ENCODE peak calls at places on chromosome 13, in eight cellular contexts. P is sigmoid colon, C is transverse colon, G is HepG2, J is breast epithelium, L is suprapubic skin, I is upper lobe of left lung, U is endothelial cell of umbilical vein. T is an unnamed sample.

GRCh38 chr13:21069561-21070004 is 8.2 kb upstream of the LATS2 start:
- DNase-seq in P (peak; percentile 79), C (no peak), G (peak; percentile 63), J (no peak), L (no peak), I (no peak), U (no peak), T (no peak)

GRCh38 chr13:85806553-85807175 is 7.4 kb upstream of the SLITRK6 start:
- DNase-seq in P (no peak), C (no peak), G (peak; percentile 41), J (no peak), L (no peak), I (no peak), U (peak; percentile 37), T (no peak)

GRCh38 chr13:32314271-32314967 is 744 bp downstream of the ZAR1L start:
- DNase-seq in P (peak; percentile 78), C (peak; percentile 28), G (no peak), J (no peak), L (peak; percentile 63), I (peak; percentile 75), U (no peak), T (peak; percentile 88)

GRCh38 chr13:90246005-90246404 is 1101.5 kb upstream of the MIR17HG start:
- DNase-seq in P (no peak), C (no peak), G (no peak), J (no peak), L (no peak), I (no peak), U (no peak), T (no peak)

GRCh38 chr13:31965361-31966066 is 66.1 kb upstream of the FRY start:
- DNase-seq in P (no peak), C (no peak), G (no peak), J (no peak), L (no peak), I (no peak), U (peak; percentile 54), T (no peak)

GRCh38 chr13:59086147-59086546 is 1077.6 kb downstream of the DIAPH3 start:
- DNase-seq in P (no peak), C (no peak), G (no peak), J (no peak), L (no peak), I (no peak), U (peak; percentile 28), T (no peak)

GRCh38 chr13:94209110-94209509 is 270.4 kb downstream of the DCT start:
- DNase-seq in P (no peak), C (no peak), G (no peak), J (no peak), L (no peak), I (no peak), U (no peak), T (no peak)

GRCh38 chr13:77660841-77661250 is 36.6 kb upstream of the SLAIN1 start:
- DNase-seq in P (no peak), C (no peak), G (no peak), J (no peak), L (no peak), I (no peak), U (no peak), T (no peak)

GRCh38 chr13:23750383-23751121 is 138.6 kb downstream of the MIPEP start:
- DNase-seq in P (no peak), C (no peak), G (no peak), J (no peak), L (no peak), I (no peak), U (no peak), T (no peak)

GRCh38 chr13:106536244-106537034 is 977 bp upstream of the EFNB2 start:
- DNase-seq in P (peak; percentile 93), C (peak; percentile 93), G (peak; percentile 47), J (peak; percentile 90), L (peak; percentile 91), I (peak; percentile 89), U (peak; percentile 94), T (peak; percentile 98)

GRCh38 chr13:32056316-32056715 is 24.7 kb downstream of the FRY start:
- DNase-seq in P (no peak), C (peak; percentile 35), G (no peak), J (no peak), L (no peak), I (no peak), U (no peak), T (no peak)

GRCh38 chr13:94660695-94661324 is 51.5 kb downstream of the SOX21 start:
- DNase-seq in P (no peak), C (no peak), G (no peak), J (no peak), L (no peak), I (no peak), U (peak; percentile 36), T (no peak)

GRCh38 chr13:113973218-113974164 is at the start of gene C13orf46:
- DNase-seq in P (peak; percentile 64), C (no peak), G (peak; percentile 12), J (no peak), L (peak; percentile 62), I (no peak), U (no peak), T (peak; percentile 73)

GRCh38 chr13:42815686-42816085 is 34.3 kb downstream of the FAM216B start:
- DNase-seq in P (no peak), C (no peak), G (no peak), J (no peak), L (no peak), I (no peak), U (peak; percentile 4), T (no peak)

GRCh38 chr13:39597828-39598227 is 5.2 kb downstream of the LHFPL6 start:
- DNase-seq in P (no peak), C (no peak), G (no peak), J (no peak), L (no peak), I (no peak), U (peak; percentile 80), T (no peak)

GRCh38 chr13:64934569-64935362 is 2295.4 kb downstream of the PCDH9 start:
- DNase-seq in P (no peak), C (no peak), G (no peak), J (no peak), L (no peak), I (no peak), U (no peak), T (no peak)

GRCh38 chr13:94617389-94618000 is 15.8 kb downstream of the GPR180 start:
- DNase-seq in P (no peak), C (no peak), G (peak; percentile 21), J (no peak), L (no peak), I (no peak), U (peak; percentile 46), T (no peak)

GRCh38 chr13:78254113-78254512 is 335.5 kb upstream of the EDNRB start:
- DNase-seq in P (no peak), C (no peak), G (no peak), J (no peak), L (no peak), I (no peak), U (no peak), T (no peak)

GRCh38 chr13:44810067-44810840 is 179.0 kb downstream of the NUFIP1 start:
- DNase-seq in P (no peak), C (peak; percentile 46), G (no peak), J (no peak), L (no peak), I (peak; percentile 36), U (no peak), T (no peak)

GRCh38 chr13:45340422-45341033 is 455 bp downstream of the TPT1 start:
- DNase-seq in P (peak; percentile 97), C (peak; percentile 92), G (peak; percentile 77), J (peak; percentile 89), L (peak; percentile 96), I (peak; percentile 93), U (peak; percentile 89), T (peak; percentile 96)

GRCh38 chr13:80139196-80139595 is 201.7 kb downstream of the SPRY2 start:
- DNase-seq in P (no peak), C (no peak), G (no peak), J (no peak), L (no peak), I (no peak), U (no peak), T (no peak)

DNA sequence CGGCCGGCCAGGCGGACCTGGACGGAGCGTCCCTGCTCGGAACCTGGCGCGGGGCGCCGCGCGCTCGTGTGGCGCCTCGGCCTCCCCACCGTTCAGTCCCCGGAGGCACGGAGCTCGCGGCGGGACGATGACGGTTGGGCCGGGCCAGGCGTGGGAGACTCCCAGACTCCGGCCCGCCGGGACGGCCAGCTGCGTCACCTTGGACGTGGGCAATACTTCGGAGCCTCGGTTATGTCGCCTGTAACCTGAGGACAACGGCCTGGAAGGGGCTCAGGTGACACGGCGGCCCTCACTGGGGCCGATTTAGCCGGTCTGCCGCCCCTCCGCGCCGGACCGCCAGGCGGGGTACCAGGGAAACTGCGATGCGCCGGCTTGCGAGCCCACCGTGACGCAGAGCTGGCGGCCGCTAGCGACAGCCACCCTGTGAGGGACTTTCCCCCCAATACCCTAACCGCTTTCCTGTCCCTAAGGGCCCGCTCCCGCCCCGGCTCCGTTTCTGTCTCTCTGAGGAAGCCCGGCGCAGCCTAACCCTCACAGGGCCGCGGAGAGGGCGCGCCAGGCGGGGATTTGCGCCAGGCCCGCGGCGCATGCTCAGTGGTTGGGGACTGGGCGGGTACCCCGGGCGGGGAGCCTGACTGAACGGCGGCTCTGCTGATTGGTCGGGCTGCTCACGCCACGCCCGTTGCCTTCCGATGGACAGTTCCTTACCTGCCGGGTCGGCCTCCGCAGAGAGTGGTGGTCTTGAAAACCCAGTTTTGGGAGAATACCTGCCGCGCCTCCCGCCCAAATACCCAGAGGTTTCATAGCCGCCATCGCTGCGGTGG is 109.5 kb upstream of the DOCK9 start:
- DNase-seq in P (peak; percentile 95), C (peak; percentile 95), G (peak; percentile 59), J (peak; percentile 91), L (peak; percentile 94), I (peak; percentile 94), U (peak; percentile 88), T (peak; percentile 97)
- TF ChIP-seq POLR2A in P (peak; percentile 86), C (peak; percentile 92), G (no peak), J (peak; percentile 76), L (peak; percentile 76), I (peak; percentile 86), U (no peak), T (no peak)

DNA sequence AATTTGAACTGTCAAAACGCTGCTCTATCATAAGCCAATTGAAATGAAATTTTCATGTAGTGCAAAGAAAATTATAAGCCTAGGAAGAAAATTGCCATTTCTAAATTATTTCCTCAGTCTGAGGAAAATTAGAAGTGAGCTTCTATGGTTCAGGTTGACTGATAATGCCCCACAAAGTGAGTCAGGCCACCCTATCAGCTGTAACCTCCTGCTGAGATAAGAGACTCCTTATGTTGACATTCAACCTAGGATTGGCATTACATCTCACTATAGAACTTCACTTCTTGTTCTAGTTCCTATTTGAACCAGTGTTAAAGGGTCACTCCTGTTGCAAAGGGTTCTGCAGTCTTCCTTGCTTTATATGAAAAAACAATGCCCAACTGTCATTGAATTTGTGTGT is 32.6 kb upstream of the RFC3 start:
- DNase-seq in P (no peak), C (no peak), G (no peak), J (no peak), L (no peak), I (no peak), U (no peak), T (no peak)
- H3K4me1 ChIP-seq in P (no peaks in the 10 kb centered on the region), C (no peaks in the 10 kb centered on the region), G (peaks cover 6% of the 10 kb centered on the region), J (no peaks in the 10 kb centered on the region), L (peaks cover 7% of the 10 kb centered on the region), I (no peaks in the 10 kb centered on the region), U (no peaks in the 10 kb centered on the region), T (no peaks in the 10 kb centered on the region)

GRCh38 chr13:101360525-101360924 is 55.8 kb downstream of the NALCN start:
- DNase-seq in P (no peak), C (no peak), G (no peak), J (no peak), L (no peak), I (no peak), U (no peak), T (no peak)
- TF ChIP-seq POLR2AphosphoS5 in P (no peak), C (no peak), G (no peak), J (no peak), L (no peak), I (no peak), U (no peak), T (no peak)

GRCh38 chr13:97109841-97110492 is 112.2 kb upstream of the MBNL2 start:
- DNase-seq in P (peak; percentile 96), C (peak; percentile 92), G (peak; percentile 68), J (peak; percentile 92), L (peak; percentile 94), I (peak; percentile 92), U (peak; percentile 93), T (peak; percentile 95)
- TF ChIP-seq POLR2A in P (no peak), C (no peak), G (no peak), J (no peak), L (no peak), I (no peak), U (no peak), T (no peak)

T was measured in spleen.